ENCODE peak calls at places on chromosome 6, in four cellular contexts. C, Z, U and O are unnamed samples.

GRCh38 chr6:54617730-54618129 is 228.8 kb upstream of the FAM83B start:
- DNase-seq in C (no peak), Z (no peak), U (no peak), O (no peak)

GRCh38 chr6:113873043-113873667 is 16.0 kb downstream of the MARCKS start:
- DNase-seq in C (no peak), Z (no peak), U (peak; percentile 84), O (no peak)

GRCh38 chr6:115910147-115910546 is 150.5 kb downstream of the FRK start:
- DNase-seq in C (no peak), Z (peak; percentile 26), U (no peak), O (no peak)

GRCh38 chr6:6771224-6771915 is 182.8 kb downstream of the LY86 start:
- DNase-seq in C (no peak), Z (no peak), U (no peak), O (no peak)

GRCh38 chr6:29908710-29909109 is 33.6 kb upstream of the HLA-A start:
- DNase-seq in C (no peak), Z (no peak), U (no peak), O (no peak)

GRCh38 chr6:132734694-132735236 is 20.9 kb upstream of the VNN1 start:
- DNase-seq in C (peak; percentile 28), Z (no peak), U (no peak), O (no peak)

GRCh38 chr6:34129753-34130152 is 16.1 kb downstream of the GRM4 start:
- DNase-seq in C (no peak), Z (peak; percentile 84), U (no peak), O (no peak)

GRCh38 chr6:155274106-155274505 is 10.3 kb downstream of the CLDN20 start:
- DNase-seq in C (no peak), Z (no peak), U (no peak), O (peak; percentile 89)

GRCh38 chr6:45801471-45802289 is 214.0 kb downstream of the CLIC5 start:
- DNase-seq in C (no peak), Z (no peak), U (no peak), O (no peak)

GRCh38 chr6:42338573-42339218 is 113.0 kb downstream of the TRERF1 start:
- DNase-seq in C (peak; percentile 83), Z (no peak), U (no peak), O (peak; percentile 98)

GRCh38 chr6:101454106-101454676 is 60.7 kb downstream of the GRIK2 start:
- DNase-seq in C (no peak), Z (no peak), U (no peak), O (no peak)

GRCh38 chr6:39339557-39340555 is 17.4 kb upstream of the KCNK16 start:
- DNase-seq in C (no peak), Z (no peak), U (no peak), O (no peak)

GRCh38 chr6:149763866-149764265 is 14.3 kb downstream of the PCMT1 start:
- DNase-seq in C (no peak), Z (no peak), U (no peak), O (no peak)

GRCh38 chr6:44435500-44435899 is 48.0 kb downstream of the CDC5L start:
- DNase-seq in C (no peak), Z (no peak), U (no peak), O (no peak)

GRCh38 chr6:150004101-150004782 is 21.1 kb downstream of the RAET1L start:
- DNase-seq in C (no peak), Z (no peak), U (no peak), O (no peak)

GRCh38 chr6:101392561-101393230 is 812 bp upstream of the GRIK2 start:
- DNase-seq in C (no peak), Z (peak; percentile 41), U (no peak), O (no peak)

GRCh38 chr6:25899123-25899522 is 25.1 kb upstream of the SLC17A3 start:
- DNase-seq in C (no peak), Z (no peak), U (no peak), O (no peak)

GRCh38 chr6:34305982-34306702 is 57.3 kb upstream of the SMIM29 start:
- DNase-seq in C (no peak), Z (no peak), U (no peak), O (no peak)

GRCh38 chr6:35311390-35312075 is 13.9 kb downstream of the DEF6 start:
- DNase-seq in C (no peak), Z (peak; percentile 22), U (no peak), O (no peak)

GRCh38 chr6:137933696-137934095 is 66.6 kb downstream of the TNFAIP3 start:
- DNase-seq in C (no peak), Z (no peak), U (no peak), O (no peak)

GRCh38 chr6:43268782-43269272 is 25.5 kb downstream of the TTBK1 start:
- DNase-seq in C (no peak), Z (no peak), U (no peak), O (no peak)

GRCh38 chr6:170296746-170297576 is 6.1 kb upstream of the DLL1 start:
- DNase-seq in C (no peak), Z (no peak), U (no peak), O (peak; percentile 43)

GRCh38 chr6:106486236-106486635 is 125.7 kb downstream of the CRYBG1 start:
- DNase-seq in C (no peak), Z (no peak), U (no peak), O (no peak)

GRCh38 chr6:85273870-85274269 is 176.0 kb upstream of the NT5E start:
- DNase-seq in C (no peak), Z (no peak), U (no peak), O (no peak)

GRCh38 chr6:158016571-158017383 is 35.1 kb downstream of the SYNJ2 start:
- DNase-seq in C (no peak), Z (no peak), U (no peak), O (no peak)

GRCh38 chr6:2429460-2429859 is 184.1 kb upstream of the GMDS start:
- DNase-seq in C (no peak), Z (no peak), U (peak; percentile 33), O (peak; percentile 66)

GRCh38 chr6:110682460-110682853 is 132.8 kb downstream of the CDK19 start:
- DNase-seq in C (peak; percentile 77), Z (peak; percentile 41), U (peak; percentile 90), O (peak; percentile 61)

GRCh38 chr6:127972815-127973214 is 72.0 kb upstream of the THEMIS start:
- DNase-seq in C (no peak), Z (no peak), U (no peak), O (no peak)

DNA sequence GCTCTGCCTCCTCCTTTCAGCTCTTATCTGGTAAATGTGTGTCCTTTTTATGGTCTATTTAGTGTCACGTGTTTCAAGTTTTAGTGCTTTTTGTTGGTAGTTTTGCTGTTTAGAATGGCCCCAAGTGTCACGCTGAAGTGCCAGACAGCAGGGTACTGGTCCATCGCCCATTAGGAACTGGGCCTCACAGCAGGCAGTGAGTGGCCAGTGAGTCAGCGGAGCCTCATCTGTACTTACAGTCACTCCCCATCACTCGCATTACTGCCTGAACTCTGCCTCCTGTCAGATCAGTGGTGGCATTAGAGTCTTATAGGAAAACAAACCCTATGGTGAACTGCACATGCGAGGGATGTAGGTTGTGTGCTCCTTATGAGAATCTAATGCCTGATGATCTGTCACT is 87.3 kb upstream of the ADTRP start:
- DNase-seq in C (no peak), Z (no peak), U (no peak), O (no peak)
- H3K27ac ChIP-seq in C (no peak overlapping the region), Z (no peak overlapping the region), U (no peak overlapping the region), O (no peak overlapping the region)

GRCh38 chr6:41199427-41200246 is 1.3 kb downstream of the TREML2 start:
- DNase-seq in C (no peak), Z (no peak), U (no peak), O (no peak)
- H3K27ac ChIP-seq in C (no peak overlapping the region), Z (no peak overlapping the region), U (peak overlapping the region; percentile 47), O (no peak overlapping the region)

DNA sequence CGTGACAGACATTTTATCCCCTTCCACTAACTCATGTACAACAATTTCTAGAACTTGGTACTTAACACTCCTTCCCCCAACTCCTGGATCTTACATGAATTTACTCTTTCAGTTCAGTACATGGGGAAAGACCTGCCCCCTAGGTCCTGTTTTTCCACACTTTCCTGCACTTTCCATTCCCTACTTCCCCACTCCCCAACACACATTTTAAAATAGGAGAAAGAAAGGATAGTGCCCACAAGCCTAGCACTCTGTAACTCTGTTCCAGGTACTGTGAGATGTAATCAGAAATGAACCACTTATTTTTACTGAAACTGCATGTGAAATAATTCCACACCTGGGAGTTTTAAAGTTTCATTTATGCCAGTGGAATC is 1.4 kb downstream of the ADGRG6 start:
- DNase-seq in C (no peak), Z (no peak), U (no peak), O (no peak)
- H3K27ac ChIP-seq in C (peak overlapping the region; percentile 88), Z (no peak overlapping the region), U (no peak overlapping the region), O (no peak overlapping the region)

GRCh38 chr6:147262943-147263342 is 58.7 kb downstream of the STXBP5 start:
- DNase-seq in C (no peak), Z (no peak), U (no peak), O (no peak)
- H3K27ac ChIP-seq in C (no peak overlapping the region), Z (no peak overlapping the region), U (peak overlapping the region; percentile 34), O (no peak overlapping the region)

GRCh38 chr6:52603000-52603795 is 26.3 kb upstream of the TRAM2 start:
- DNase-seq in C (no peak), Z (no peak), U (no peak), O (no peak)
- H3K27ac ChIP-seq in C (no peak overlapping the region), Z (no peak overlapping the region), U (no peak overlapping the region), O (peak overlapping the region; percentile 57)

DNA sequence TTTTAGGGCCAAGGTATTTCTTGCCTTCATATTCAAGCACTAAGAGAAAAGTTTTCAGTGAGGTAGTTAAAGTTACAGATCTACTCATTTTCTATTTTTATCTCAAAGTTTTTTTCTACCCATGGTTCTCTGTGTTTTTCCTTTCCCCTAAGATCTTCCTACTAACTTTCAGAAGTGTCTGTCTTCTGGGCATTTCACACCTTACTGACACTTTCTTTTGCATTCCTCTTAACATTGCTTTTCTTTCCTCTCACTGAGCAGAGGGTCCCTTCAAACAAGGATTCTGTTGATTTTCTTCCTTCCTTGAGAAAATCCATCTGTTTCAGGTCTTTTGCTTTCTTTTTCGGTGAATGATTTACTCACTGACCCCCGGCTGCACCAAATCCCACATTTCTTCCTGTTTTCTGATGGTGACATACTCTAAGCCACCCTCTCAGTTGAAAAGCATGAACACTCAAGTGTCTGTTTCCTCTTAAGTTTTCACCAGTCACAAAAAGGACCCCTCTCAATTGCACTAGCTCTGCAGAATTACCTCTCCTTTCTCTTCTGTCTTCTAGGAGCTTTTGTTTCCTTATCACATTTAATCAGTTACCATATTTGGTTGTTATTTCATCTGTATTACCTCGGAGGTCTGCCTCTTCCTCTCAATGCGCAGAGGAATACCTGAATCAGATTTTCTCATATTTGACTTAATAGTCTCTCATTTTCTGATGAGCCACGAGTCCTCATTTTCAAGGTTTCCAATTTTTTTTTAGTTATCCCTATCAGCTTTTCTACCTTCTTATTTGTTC is 73.5 kb upstream of the RNF217 start:
- DNase-seq in C (no peak), Z (no peak), U (no peak), O (peak; percentile 6)
- H3K27ac ChIP-seq in C (no peak overlapping the region), Z (no peak overlapping the region), U (no peak overlapping the region), O (no peak overlapping the region)